ENCODE peak calls at places on chromosomes 1 and 21, in six cellular contexts. One of them, this sample, is unnamed.

GRCh38 chr1:116806245-116806644 is 52.0 kb downstream of the CD2 start:
- DNase-seq in tibial nerve: no peak
- DNase-seq in neural progenitor cell: no peak
- DNase-seq in A549: no peak
- DNase-seq in cardiac muscle cell: no peak
- DNase-seq in ovary: no peak
- DNase-seq in this sample: no peak

GRCh38 chr1:6747679-6748078 is 37.6 kb upstream of the CAMTA1 start:
- DNase-seq in tibial nerve: no peak
- DNase-seq in neural progenitor cell: no peak
- DNase-seq in A549: no peak
- DNase-seq in cardiac muscle cell: no peak
- DNase-seq in ovary: no peak
- DNase-seq in this sample: no peak

GRCh38 chr1:95085376-95085775 is 12.6 kb upstream of the ALG14 start:
- DNase-seq in tibial nerve: no peak
- DNase-seq in neural progenitor cell: no peak
- DNase-seq in A549: no peak
- DNase-seq in cardiac muscle cell: no peak
- DNase-seq in ovary: no peak
- DNase-seq in this sample: no peak

GRCh38 chr1:99674665-99675064 is 28.8 kb downstream of the PALMD start:
- DNase-seq in tibial nerve: no peak
- DNase-seq in neural progenitor cell: no peak
- DNase-seq in A549: no peak
- DNase-seq in cardiac muscle cell: no peak
- DNase-seq in ovary: no peak
- DNase-seq in this sample: no peak

GRCh38 chr1:236421850-236422516 is 27.9 kb downstream of the EDARADD start:
- DNase-seq in tibial nerve: no peak
- DNase-seq in neural progenitor cell: no peak
- DNase-seq in A549: no peak
- DNase-seq in cardiac muscle cell: no peak
- DNase-seq in ovary: no peak
- DNase-seq in this sample: no peak

GRCh38 chr21:42118901-42119300 is 47.8 kb downstream of the UMODL1 start:
- DNase-seq in tibial nerve: no peak
- DNase-seq in neural progenitor cell: no peak
- DNase-seq in A549: no peak
- DNase-seq in cardiac muscle cell: no peak
- DNase-seq in ovary: no peak
- DNase-seq in this sample: no peak

GRCh38 chr21:35779690-35780570 is 280.4 kb downstream of the SETD4 start:
- DNase-seq in tibial nerve: no peak
- DNase-seq in neural progenitor cell: no peak
- DNase-seq in A549: no peak
- DNase-seq in cardiac muscle cell: no peak
- DNase-seq in ovary: no peak
- DNase-seq in this sample: no peak

GRCh38 chr1:31154632-31155215 is 85.0 kb downstream of the NKAIN1 start:
- DNase-seq in tibial nerve: peak; percentile 28
- DNase-seq in neural progenitor cell: peak; percentile 94
- DNase-seq in A549: peak; percentile 80
- DNase-seq in cardiac muscle cell: peak; percentile 92
- DNase-seq in ovary: peak; percentile 80
- DNase-seq in this sample: peak; percentile 71

GRCh38 chr21:46096596-46096981 is 1.3 kb upstream of the COL6A2 start:
- DNase-seq in tibial nerve: peak; percentile 3
- DNase-seq in neural progenitor cell: no peak
- DNase-seq in A549: no peak
- DNase-seq in cardiac muscle cell: no peak
- DNase-seq in ovary: peak; percentile 35
- DNase-seq in this sample: no peak

GRCh38 chr1:95118019-95118499 is 904 bp downstream of the TLCD4 start:
- DNase-seq in tibial nerve: no peak
- DNase-seq in neural progenitor cell: no peak
- DNase-seq in A549: peak; percentile 11
- DNase-seq in cardiac muscle cell: peak; percentile 78
- DNase-seq in ovary: no peak
- DNase-seq in this sample: no peak

GRCh38 chr21:45505416-45506021 is 36.7 kb downstream of the SLC19A1 start:
- DNase-seq in tibial nerve: no peak
- DNase-seq in neural progenitor cell: no peak
- DNase-seq in A549: no peak
- DNase-seq in cardiac muscle cell: no peak
- DNase-seq in ovary: peak; percentile 31
- DNase-seq in this sample: no peak

GRCh38 chr1:46180082-46180616 is 3.9 kb upstream of the P3R3URF start:
- DNase-seq in tibial nerve: no peak
- DNase-seq in neural progenitor cell: peak; percentile 54
- DNase-seq in A549: peak; percentile 35
- DNase-seq in cardiac muscle cell: peak; percentile 44
- DNase-seq in ovary: no peak
- DNase-seq in this sample: no peak

GRCh38 chr1:161185282-161185682 is 8.0 kb upstream of the B4GALT3 start:
- DNase-seq in tibial nerve: peak; percentile 80
- DNase-seq in neural progenitor cell: no peak
- DNase-seq in A549: no peak
- DNase-seq in cardiac muscle cell: no peak
- DNase-seq in ovary: no peak
- DNase-seq in this sample: no peak

GRCh38 chr21:46060596-46061061 is 37.3 kb upstream of the COL6A2 start:
- DNase-seq in tibial nerve: peak; percentile 77
- DNase-seq in neural progenitor cell: no peak
- DNase-seq in A549: peak; percentile 48
- DNase-seq in cardiac muscle cell: no peak
- DNase-seq in ovary: peak; percentile 82
- DNase-seq in this sample: no peak

GRCh38 chr1:119885903-119886783 is 10.2 kb downstream of the ADAM30 start:
- DNase-seq in tibial nerve: peak; percentile 59
- DNase-seq in neural progenitor cell: peak; percentile 71
- DNase-seq in A549: peak; percentile 40
- DNase-seq in cardiac muscle cell: peak; percentile 55
- DNase-seq in ovary: peak; percentile 43
- DNase-seq in this sample: no peak

GRCh38 chr1:154910851-154911250 is 25.7 kb downstream of the PMVK start:
- DNase-seq in tibial nerve: no peak
- DNase-seq in neural progenitor cell: no peak
- DNase-seq in A549: no peak
- DNase-seq in cardiac muscle cell: no peak
- DNase-seq in ovary: no peak
- DNase-seq in this sample: no peak

GRCh38 chr1:198904356-198904755 is 265.5 kb downstream of the PTPRC start:
- DNase-seq in tibial nerve: no peak
- DNase-seq in neural progenitor cell: no peak
- DNase-seq in A549: no peak
- DNase-seq in cardiac muscle cell: no peak
- DNase-seq in ovary: no peak
- DNase-seq in this sample: no peak

GRCh38 chr1:235739124-235739523 is 89.5 kb upstream of the GNG4 start:
- DNase-seq in tibial nerve: no peak
- DNase-seq in neural progenitor cell: no peak
- DNase-seq in A549: peak; percentile 17
- DNase-seq in cardiac muscle cell: no peak
- DNase-seq in ovary: no peak
- DNase-seq in this sample: no peak

GRCh38 chr1:188888387-188888786 is 1589.3 kb downstream of the BRINP3 start:
- DNase-seq in tibial nerve: no peak
- DNase-seq in neural progenitor cell: no peak
- DNase-seq in A549: peak; percentile 27
- DNase-seq in cardiac muscle cell: no peak
- DNase-seq in ovary: no peak
- DNase-seq in this sample: no peak

GRCh38 chr1:226690460-226690982 is 48.6 kb downstream of the ITPKB start:
- DNase-seq in tibial nerve: no peak
- DNase-seq in neural progenitor cell: no peak
- DNase-seq in A549: no peak
- DNase-seq in cardiac muscle cell: peak; percentile 42
- DNase-seq in ovary: no peak
- DNase-seq in this sample: no peak

GRCh38 chr1:155093938-155094621 is 15.4 kb downstream of the EFNA3 start:
- DNase-seq in tibial nerve: peak; percentile 43
- DNase-seq in neural progenitor cell: peak; percentile 69
- DNase-seq in A549: peak; percentile 66
- DNase-seq in cardiac muscle cell: peak; percentile 82
- DNase-seq in ovary: peak; percentile 74
- DNase-seq in this sample: no peak

GRCh38 chr1:20212099-20212684 is 25.9 kb upstream of the PLA2G2C start:
- DNase-seq in tibial nerve: no peak
- DNase-seq in neural progenitor cell: no peak
- DNase-seq in A549: no peak
- DNase-seq in cardiac muscle cell: no peak
- DNase-seq in ovary: no peak
- DNase-seq in this sample: no peak

GRCh38 chr1:20215716-20216115 is 29.4 kb upstream of the PLA2G2C start:
- DNase-seq in tibial nerve: no peak
- DNase-seq in neural progenitor cell: no peak
- DNase-seq in A549: no peak
- DNase-seq in cardiac muscle cell: no peak
- DNase-seq in ovary: no peak
- DNase-seq in this sample: no peak

GRCh38 chr1:20210736-20211405 is 24.6 kb upstream of the PLA2G2C start:
- DNase-seq in tibial nerve: no peak
- DNase-seq in neural progenitor cell: no peak
- DNase-seq in A549: peak; percentile 30
- DNase-seq in cardiac muscle cell: no peak
- DNase-seq in ovary: peak; percentile 65
- DNase-seq in this sample: peak; percentile 30

GRCh38 chr1:20211511-20211931 is 25.2 kb upstream of the PLA2G2C start:
- DNase-seq in tibial nerve: no peak
- DNase-seq in neural progenitor cell: no peak
- DNase-seq in A549: peak; percentile 72
- DNase-seq in cardiac muscle cell: no peak
- DNase-seq in ovary: peak; percentile 37
- DNase-seq in this sample: no peak

GRCh38 chr1:20212685-20213331 is 26.5 kb upstream of the PLA2G2C start:
- DNase-seq in tibial nerve: peak; percentile 20
- DNase-seq in neural progenitor cell: peak; percentile 92
- DNase-seq in A549: peak; percentile 48
- DNase-seq in cardiac muscle cell: peak; percentile 86
- DNase-seq in ovary: peak; percentile 64
- DNase-seq in this sample: peak; percentile 63
- H3K27ac ChIP-seq in tibial nerve: no peak overlapping the region
- H3K27ac ChIP-seq in neural progenitor cell: no peak overlapping the region
- H3K27ac ChIP-seq in A549: peak overlapping the region; percentile 91
- H3K27ac ChIP-seq in cardiac muscle cell: no peak overlapping the region
- H3K27ac ChIP-seq in ovary: no peak overlapping the region
- H3K27ac ChIP-seq in this sample: no peak overlapping the region

GRCh38 chr1:48093696-48094518 is 96.7 kb upstream of the TRABD2B start:
- DNase-seq in tibial nerve: peak; percentile 27
- DNase-seq in neural progenitor cell: peak; percentile 80
- DNase-seq in A549: peak; percentile 67
- DNase-seq in cardiac muscle cell: peak; percentile 75
- DNase-seq in ovary: peak; percentile 23
- DNase-seq in this sample: no peak
- H3K27ac ChIP-seq in tibial nerve: no peak overlapping the region
- H3K27ac ChIP-seq in neural progenitor cell: no peak overlapping the region
- H3K27ac ChIP-seq in A549: no peak overlapping the region
- H3K27ac ChIP-seq in cardiac muscle cell: no peak overlapping the region
- H3K27ac ChIP-seq in ovary: no peak overlapping the region
- H3K27ac ChIP-seq in this sample: no peak overlapping the region

DNA sequence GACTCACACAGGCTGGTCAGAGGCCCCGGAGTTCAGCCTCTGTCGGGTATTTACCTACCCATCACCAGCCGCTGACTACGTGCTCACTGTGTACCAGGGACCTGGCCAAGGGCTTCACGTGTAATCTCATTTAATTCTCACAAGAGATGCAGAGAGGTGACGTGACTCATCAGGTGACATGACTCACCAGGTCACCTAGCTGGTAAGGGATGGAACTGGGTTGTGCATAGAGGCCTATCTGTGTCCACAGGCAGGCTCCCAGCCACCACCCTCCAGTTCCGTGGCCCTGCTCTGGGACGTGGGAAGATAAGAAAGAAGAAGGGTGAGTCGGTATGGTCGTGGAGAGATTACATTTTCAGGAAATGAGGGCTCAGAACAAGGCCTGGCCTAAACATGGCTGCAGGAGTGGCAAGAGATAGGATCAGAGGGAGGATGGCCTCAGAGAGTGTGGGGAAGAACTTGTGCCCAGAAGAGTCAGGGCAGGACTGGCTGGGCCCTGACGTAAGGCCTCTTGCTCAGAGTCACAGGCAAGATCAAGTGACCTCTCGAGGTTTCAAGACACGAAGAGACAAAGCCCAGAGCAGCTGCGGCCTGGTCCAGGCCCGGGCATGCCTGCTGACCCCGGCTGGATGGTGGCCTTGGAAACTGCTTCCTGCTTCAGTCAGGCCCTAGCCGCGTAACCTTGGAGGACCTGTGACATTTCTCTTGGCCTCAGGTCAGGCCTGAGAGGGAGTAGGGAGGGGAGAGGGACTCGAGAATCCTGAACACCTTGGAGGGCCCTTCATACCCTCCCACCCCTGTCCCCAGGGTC is 52.7 kb upstream of the WASF2 start:
- DNase-seq in tibial nerve: peak; percentile 55
- DNase-seq in neural progenitor cell: no peak
- DNase-seq in A549: peak; percentile 94
- DNase-seq in cardiac muscle cell: peak; percentile 85
- DNase-seq in ovary: no peak
- DNase-seq in this sample: no peak
- H3K27ac ChIP-seq in tibial nerve: peak overlapping the region; percentile 66
- H3K27ac ChIP-seq in neural progenitor cell: peak overlapping the region; percentile 43
- H3K27ac ChIP-seq in A549: peak overlapping the region; percentile 96
- H3K27ac ChIP-seq in cardiac muscle cell: peak overlapping the region; percentile 96
- H3K27ac ChIP-seq in ovary: peak overlapping the region; percentile 47
- H3K27ac ChIP-seq in this sample: peak overlapping the region; percentile 53

GRCh38 chr1:233256191-233256590 is 39.3 kb downstream of the PCNX2 start:
- DNase-seq in tibial nerve: no peak
- DNase-seq in neural progenitor cell: no peak
- DNase-seq in A549: no peak
- DNase-seq in cardiac muscle cell: no peak
- DNase-seq in ovary: no peak
- DNase-seq in this sample: no peak

GRCh38 chr1:233255145-233255544 is 40.4 kb downstream of the PCNX2 start:
- DNase-seq in tibial nerve: no peak
- DNase-seq in neural progenitor cell: no peak
- DNase-seq in A549: no peak
- DNase-seq in cardiac muscle cell: no peak
- DNase-seq in ovary: no peak
- DNase-seq in this sample: no peak

GRCh38 chr1:233253231-233254038 is 42.1 kb downstream of the PCNX2 start:
- DNase-seq in tibial nerve: no peak
- DNase-seq in neural progenitor cell: peak; percentile 24
- DNase-seq in A549: no peak
- DNase-seq in cardiac muscle cell: no peak
- DNase-seq in ovary: no peak
- DNase-seq in this sample: no peak

GRCh38 chr1:233252436-233252835 is 43.1 kb downstream of the PCNX2 start:
- DNase-seq in tibial nerve: no peak
- DNase-seq in neural progenitor cell: no peak
- DNase-seq in A549: no peak
- DNase-seq in cardiac muscle cell: no peak
- DNase-seq in ovary: no peak
- DNase-seq in this sample: no peak

DNA sequence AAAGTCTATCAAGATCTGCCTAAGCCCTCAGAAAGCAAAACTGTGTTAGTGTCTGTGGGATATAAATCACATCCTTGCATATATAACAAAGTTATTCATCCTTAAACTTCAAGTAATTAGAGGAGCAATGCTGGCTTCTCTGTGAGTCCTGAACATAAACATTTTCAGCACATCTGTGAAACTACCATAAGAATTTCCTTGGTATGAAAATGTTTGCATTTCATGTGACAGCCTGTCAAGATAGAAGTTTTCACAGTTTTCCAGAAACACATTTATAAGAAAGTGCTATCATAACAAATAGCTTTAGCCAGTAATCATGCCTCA is 41.5 kb downstream of the PCNX2 start:
- DNase-seq in tibial nerve: no peak
- DNase-seq in neural progenitor cell: no peak
- DNase-seq in A549: no peak
- DNase-seq in cardiac muscle cell: no peak
- DNase-seq in ovary: no peak
- DNase-seq in this sample: no peak
- H3K27ac ChIP-seq in tibial nerve: no peak overlapping the region
- H3K27ac ChIP-seq in neural progenitor cell: no peak overlapping the region
- H3K27ac ChIP-seq in A549: no peak overlapping the region
- H3K27ac ChIP-seq in cardiac muscle cell: no peak overlapping the region
- H3K27ac ChIP-seq in ovary: no peak overlapping the region
- H3K27ac ChIP-seq in this sample: no peak overlapping the region

This sample was measured in caudate nucleus.